ENCODE peak calls at places on chromosomes 13 and 19, in five cellular contexts. One of them, this sample, is unnamed.

GRCh38 chr19:49923055-49924003 is 5.7 kb upstream of the ATF5 start:
- DNase-seq in HAP-1: no peak
- DNase-seq in cardiac muscle cell: no peak
- DNase-seq in heart right ventricle: no peak
- DNase-seq in ascending aorta: no peak
- DNase-seq in this sample: no peak

GRCh38 chr19:37098570-37098969 is 20.3 kb downstream of the ZNF420 start:
- DNase-seq in HAP-1: no peak
- DNase-seq in cardiac muscle cell: no peak
- DNase-seq in heart right ventricle: no peak
- DNase-seq in ascending aorta: no peak
- DNase-seq in this sample: no peak

GRCh38 chr13:52147225-52147624 is 12.2 kb downstream of the NEK3 start:
- DNase-seq in HAP-1: no peak
- DNase-seq in cardiac muscle cell: no peak
- DNase-seq in heart right ventricle: no peak
- DNase-seq in ascending aorta: no peak
- DNase-seq in this sample: no peak

GRCh38 chr13:27450921-27451461 is 627 bp upstream of the MTIF3 start:
- DNase-seq in HAP-1: peak
- DNase-seq in cardiac muscle cell: peak
- DNase-seq in heart right ventricle: peak
- DNase-seq in ascending aorta: no peak
- DNase-seq in this sample: no peak

GRCh38 chr19:32020538-32020937 is 324.9 kb upstream of the ZNF507 start:
- DNase-seq in HAP-1: no peak
- DNase-seq in cardiac muscle cell: no peak
- DNase-seq in heart right ventricle: no peak
- DNase-seq in ascending aorta: no peak
- DNase-seq in this sample: peak

GRCh38 chr19:29724102-29724641 is 9.1 kb upstream of the C19orf12 start:
- DNase-seq in HAP-1: peak
- DNase-seq in cardiac muscle cell: peak
- DNase-seq in heart right ventricle: no peak
- DNase-seq in ascending aorta: no peak
- DNase-seq in this sample: no peak

GRCh38 chr19:10762656-10763055 is 44.8 kb downstream of the DNM2 start:
- DNase-seq in HAP-1: peak
- DNase-seq in cardiac muscle cell: no peak
- DNase-seq in heart right ventricle: peak
- DNase-seq in ascending aorta: no peak
- DNase-seq in this sample: no peak

GRCh38 chr19:13932911-13933393 is 5.3 kb downstream of the PODNL1 start:
- DNase-seq in HAP-1: no peak
- DNase-seq in cardiac muscle cell: no peak
- DNase-seq in heart right ventricle: no peak
- DNase-seq in ascending aorta: no peak
- DNase-seq in this sample: no peak

GRCh38 chr13:39531646-39532045 is 71.3 kb downstream of the LHFPL6 start:
- DNase-seq in HAP-1: no peak
- DNase-seq in cardiac muscle cell: peak
- DNase-seq in heart right ventricle: no peak
- DNase-seq in ascending aorta: no peak
- DNase-seq in this sample: no peak

GRCh38 chr13:40974460-40975407 is 44.4 kb downstream of the ELF1 start:
- DNase-seq in HAP-1: peak
- DNase-seq in cardiac muscle cell: peak
- DNase-seq in heart right ventricle: no peak
- DNase-seq in ascending aorta: no peak
- DNase-seq in this sample: no peak

GRCh38 chr13:23995283-23996073 is 98.2 kb upstream of the C1QTNF9B start:
- DNase-seq in HAP-1: no peak
- DNase-seq in cardiac muscle cell: no peak
- DNase-seq in heart right ventricle: peak
- DNase-seq in ascending aorta: no peak
- DNase-seq in this sample: no peak

GRCh38 chr13:35621989-35622388 is 145.5 kb upstream of the MAB21L1 start:
- DNase-seq in HAP-1: no peak
- DNase-seq in cardiac muscle cell: peak
- DNase-seq in heart right ventricle: no peak
- DNase-seq in ascending aorta: no peak
- DNase-seq in this sample: no peak

GRCh38 chr13:74708629-74709028 is 574.4 kb upstream of the KLF12 start:
- DNase-seq in HAP-1: no peak
- DNase-seq in cardiac muscle cell: no peak
- DNase-seq in heart right ventricle: no peak
- DNase-seq in ascending aorta: no peak
- DNase-seq in this sample: no peak

GRCh38 chr13:33787051-33787591 is 30.8 kb upstream of the RFC3 start:
- DNase-seq in HAP-1: no peak
- DNase-seq in cardiac muscle cell: no peak
- DNase-seq in heart right ventricle: no peak
- DNase-seq in ascending aorta: no peak
- DNase-seq in this sample: no peak

GRCh38 chr19:13983213-13983889 is 22.8 kb downstream of the RFX1 start:
- DNase-seq in HAP-1: no peak
- DNase-seq in cardiac muscle cell: no peak
- DNase-seq in heart right ventricle: no peak
- DNase-seq in ascending aorta: no peak
- DNase-seq in this sample: no peak

GRCh38 chr13:21033866-21034601 is 27.4 kb downstream of the LATS2 start:
- DNase-seq in HAP-1: no peak
- DNase-seq in cardiac muscle cell: peak
- DNase-seq in heart right ventricle: no peak
- DNase-seq in ascending aorta: no peak
- DNase-seq in this sample: no peak

GRCh38 chr19:43997631-43998290 is 5.0 kb upstream of the ZNF230 start:
- DNase-seq in HAP-1: no peak
- DNase-seq in cardiac muscle cell: peak
- DNase-seq in heart right ventricle: peak
- DNase-seq in ascending aorta: no peak
- DNase-seq in this sample: no peak

GRCh38 chr13:112968910-112969691 is at the start of gene MCF2L:
- DNase-seq in HAP-1: peak
- DNase-seq in cardiac muscle cell: peak
- DNase-seq in heart right ventricle: peak
- DNase-seq in ascending aorta: no peak
- DNase-seq in this sample: no peak

GRCh38 chr13:109945206-109945960 is 159.0 kb upstream of the IRS2 start:
- DNase-seq in HAP-1: no peak
- DNase-seq in cardiac muscle cell: peak
- DNase-seq in heart right ventricle: no peak
- DNase-seq in ascending aorta: no peak
- DNase-seq in this sample: no peak

GRCh38 chr13:94968040-94968756 is 255.9 kb upstream of the SOX21 start:
- DNase-seq in HAP-1: peak
- DNase-seq in cardiac muscle cell: peak
- DNase-seq in heart right ventricle: no peak
- DNase-seq in ascending aorta: no peak
- DNase-seq in this sample: no peak
- H3K4me3 ChIP-seq in HAP-1: peak
- H3K4me3 ChIP-seq in cardiac muscle cell: peak
- H3K4me3 ChIP-seq in heart right ventricle: peak
- H3K4me3 ChIP-seq in ascending aorta: peak
- H3K4me3 ChIP-seq in this sample: peak

DNA sequence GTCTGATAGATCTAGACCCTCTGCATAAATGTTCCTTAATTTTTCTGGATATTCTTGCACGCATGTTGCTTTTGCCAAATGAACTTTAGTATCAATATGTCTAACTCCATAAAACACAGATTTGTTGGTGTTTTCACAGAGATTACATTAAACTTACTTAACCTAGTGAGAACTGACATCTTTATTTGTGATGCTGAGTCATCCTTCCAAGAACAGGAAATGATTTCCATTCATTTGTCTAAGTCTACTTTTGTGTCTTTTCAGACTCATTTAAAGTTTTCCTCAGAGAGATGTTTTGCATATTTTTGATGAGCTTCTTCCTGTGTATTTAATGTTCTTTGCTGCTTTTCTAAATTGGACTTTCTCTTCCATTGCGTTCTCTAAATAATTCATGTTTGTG is 184.0 kb downstream of the SLC7A1 start:
- DNase-seq in HAP-1: no peak
- DNase-seq in cardiac muscle cell: peak
- DNase-seq in heart right ventricle: no peak
- DNase-seq in ascending aorta: no peak
- DNase-seq in this sample: no peak
- H3K4me3 ChIP-seq in HAP-1: no peak
- H3K4me3 ChIP-seq in cardiac muscle cell: no peak
- H3K4me3 ChIP-seq in heart right ventricle: no peak
- H3K4me3 ChIP-seq in ascending aorta: no peak
- H3K4me3 ChIP-seq in this sample: no peak

GRCh38 chr19:46492841-46493235 is 2.8 kb downstream of the PNMA8B start:
- DNase-seq in HAP-1: no peak
- DNase-seq in cardiac muscle cell: no peak
- DNase-seq in heart right ventricle: no peak
- DNase-seq in ascending aorta: no peak
- DNase-seq in this sample: no peak

GRCh38 chr19:46494115-46494935 is 1.3 kb downstream of the PNMA8B start:
- DNase-seq in HAP-1: no peak
- DNase-seq in cardiac muscle cell: no peak
- DNase-seq in heart right ventricle: no peak
- DNase-seq in ascending aorta: no peak
- DNase-seq in this sample: no peak

GRCh38 chr19:46493236-46494114 is 2.2 kb downstream of the PNMA8B start:
- DNase-seq in HAP-1: no peak
- DNase-seq in cardiac muscle cell: peak
- DNase-seq in heart right ventricle: no peak
- DNase-seq in ascending aorta: no peak
- DNase-seq in this sample: no peak

GRCh38 chr19:46495789-46496099 is at the start of gene PNMA8B:
- DNase-seq in HAP-1: no peak
- DNase-seq in cardiac muscle cell: peak
- DNase-seq in heart right ventricle: peak
- DNase-seq in ascending aorta: no peak
- DNase-seq in this sample: no peak

DNA sequence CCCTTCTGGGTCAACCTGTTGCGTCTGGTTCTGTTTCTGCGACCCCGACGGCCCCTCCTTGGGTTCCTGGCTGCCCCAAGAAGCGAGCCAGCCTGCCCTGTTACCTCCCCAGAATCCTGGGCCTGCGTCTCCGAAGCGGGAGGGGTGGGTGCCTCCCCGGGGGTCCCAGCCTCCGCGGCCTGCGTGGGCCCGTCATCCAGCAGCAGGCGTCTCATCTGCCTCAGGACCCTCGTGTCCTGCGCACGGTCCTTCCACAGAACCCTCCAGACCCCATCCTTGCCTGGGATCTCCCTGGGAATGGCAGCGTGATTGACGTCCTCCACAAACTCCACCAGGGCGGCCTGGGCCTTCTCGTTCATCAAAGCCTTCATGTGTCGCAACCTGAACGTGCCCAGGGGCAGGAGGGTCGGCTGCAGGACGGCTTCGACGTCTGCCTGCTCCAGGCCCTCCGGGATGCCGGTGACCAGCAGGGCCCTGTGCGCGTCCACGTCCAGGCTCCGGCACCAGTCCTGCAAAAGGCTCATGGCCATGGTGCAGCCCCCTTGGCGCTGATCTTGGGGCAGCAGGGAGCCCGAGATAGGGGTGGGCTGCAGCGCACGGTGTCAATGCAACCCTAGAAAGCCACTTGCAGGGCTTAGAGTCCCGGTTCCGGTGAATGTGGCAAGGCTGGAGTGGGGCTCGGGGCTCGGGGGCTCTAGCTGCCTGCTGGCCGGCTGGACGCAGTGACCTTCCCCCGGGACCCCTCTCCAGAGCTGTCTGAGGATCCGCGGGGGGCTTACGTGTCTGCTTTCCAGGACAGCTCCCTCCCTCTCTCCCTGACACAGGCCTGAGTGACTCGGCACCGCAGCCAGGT is 505 bp downstream of the PNMA8B start:
- DNase-seq in HAP-1: no peak
- DNase-seq in cardiac muscle cell: no peak
- DNase-seq in heart right ventricle: no peak
- DNase-seq in ascending aorta: no peak
- DNase-seq in this sample: no peak
- H3K4me3 ChIP-seq in HAP-1: no peak
- H3K4me3 ChIP-seq in cardiac muscle cell: peak
- H3K4me3 ChIP-seq in heart right ventricle: no peak
- H3K4me3 ChIP-seq in ascending aorta: peak
- H3K4me3 ChIP-seq in this sample: peak

GRCh38 chr19:21604941-21605548 is 99.6 kb downstream of the ZNF429 start:
- DNase-seq in HAP-1: no peak
- DNase-seq in cardiac muscle cell: peak
- DNase-seq in heart right ventricle: peak
- DNase-seq in ascending aorta: no peak
- DNase-seq in this sample: no peak
- H3K4me3 ChIP-seq in HAP-1: no peak
- H3K4me3 ChIP-seq in cardiac muscle cell: peak
- H3K4me3 ChIP-seq in heart right ventricle: peak
- H3K4me3 ChIP-seq in ascending aorta: peak
- H3K4me3 ChIP-seq in this sample: peak

GRCh38 chr19:6802336-6803035 is 30.0 kb downstream of the VAV1 start:
- DNase-seq in HAP-1: no peak
- DNase-seq in cardiac muscle cell: peak
- DNase-seq in heart right ventricle: peak
- DNase-seq in ascending aorta: peak
- DNase-seq in this sample: no peak
- H3K4me3 ChIP-seq in HAP-1: no peak
- H3K4me3 ChIP-seq in cardiac muscle cell: no peak
- H3K4me3 ChIP-seq in heart right ventricle: no peak
- H3K4me3 ChIP-seq in ascending aorta: no peak
- H3K4me3 ChIP-seq in this sample: no peak

GRCh38 chr19:918152-918437 is 962 bp downstream of the KISS1R start:
- DNase-seq in HAP-1: no peak
- DNase-seq in cardiac muscle cell: no peak
- DNase-seq in heart right ventricle: no peak
- DNase-seq in ascending aorta: no peak
- DNase-seq in this sample: no peak
- H3K4me3 ChIP-seq in HAP-1: peak
- H3K4me3 ChIP-seq in cardiac muscle cell: peak
- H3K4me3 ChIP-seq in heart right ventricle: no peak
- H3K4me3 ChIP-seq in ascending aorta: peak
- H3K4me3 ChIP-seq in this sample: no peak